ENCODE peak calls at places on chromosomes 2 and 18, in six cellular contexts. One of them, this sample, is unnamed.

GRCh38 chr2:95268208-95269035 is 5.8 kb upstream of the PROM2 start:
- DNase-seq in CD4-positive, CD25-positive, alpha-beta regulatory T cell: no peak
- DNase-seq in neuronal stem cell: no peak
- DNase-seq in tibial artery: no peak
- DNase-seq in tibial nerve: no peak
- DNase-seq in lower lobe of right lung: peak; percentile 23
- DNase-seq in this sample: no peak

GRCh38 chr2:71951067-71951436 is 196.6 kb downstream of the CYP26B1 start:
- DNase-seq in neuronal stem cell: no peak
- DNase-seq in CD4-positive, CD25-positive, alpha-beta regulatory T cell: no peak
- DNase-seq in tibial artery: no peak
- DNase-seq in lower lobe of right lung: no peak
- DNase-seq in tibial nerve: no peak
- DNase-seq in this sample: no peak

GRCh38 chr2:127208313-127208712 is 11.8 kb downstream of the CYP27C1 start:
- DNase-seq in tibial artery: no peak
- DNase-seq in neuronal stem cell: no peak
- DNase-seq in CD4-positive, CD25-positive, alpha-beta regulatory T cell: no peak
- DNase-seq in tibial nerve: no peak
- DNase-seq in lower lobe of right lung: no peak
- DNase-seq in this sample: no peak

GRCh38 chr2:28665041-28665704 is 86.5 kb upstream of the PPP1CB start:
- DNase-seq in CD4-positive, CD25-positive, alpha-beta regulatory T cell: no peak
- DNase-seq in tibial artery: peak; percentile 83
- DNase-seq in lower lobe of right lung: peak; percentile 60
- DNase-seq in tibial nerve: no peak
- DNase-seq in neuronal stem cell: no peak
- DNase-seq in this sample: peak; percentile 31

GRCh38 chr2:8685697-8686358 is 4.0 kb downstream of the ID2 start:
- DNase-seq in CD4-positive, CD25-positive, alpha-beta regulatory T cell: peak; percentile 73
- DNase-seq in tibial artery: peak; percentile 54
- DNase-seq in lower lobe of right lung: peak; percentile 81
- DNase-seq in neuronal stem cell: peak; percentile 77
- DNase-seq in tibial nerve: peak; percentile 31
- DNase-seq in this sample: peak; percentile 62

GRCh38 chr2:1550658-1551316 is 137.5 kb downstream of the TPO start:
- DNase-seq in CD4-positive, CD25-positive, alpha-beta regulatory T cell: peak; percentile 24
- DNase-seq in tibial artery: no peak
- DNase-seq in tibial nerve: no peak
- DNase-seq in lower lobe of right lung: peak; percentile 71
- DNase-seq in neuronal stem cell: peak; percentile 48
- DNase-seq in this sample: peak; percentile 31

GRCh38 chr18:45935591-45936335 is 31.4 kb downstream of the EPG5 start:
- DNase-seq in tibial artery: no peak
- DNase-seq in CD4-positive, CD25-positive, alpha-beta regulatory T cell: no peak
- DNase-seq in tibial nerve: no peak
- DNase-seq in neuronal stem cell: no peak
- DNase-seq in lower lobe of right lung: no peak
- DNase-seq in this sample: peak; percentile 3

GRCh38 chr2:46831869-46832265 is 83.7 kb downstream of the MCFD2 start:
- DNase-seq in tibial artery: no peak
- DNase-seq in CD4-positive, CD25-positive, alpha-beta regulatory T cell: no peak
- DNase-seq in neuronal stem cell: no peak
- DNase-seq in tibial nerve: no peak
- DNase-seq in lower lobe of right lung: no peak
- DNase-seq in this sample: no peak

GRCh38 chr2:57396364-57397098 is 650.1 kb upstream of the VRK2 start:
- DNase-seq in tibial nerve: no peak
- DNase-seq in lower lobe of right lung: no peak
- DNase-seq in CD4-positive, CD25-positive, alpha-beta regulatory T cell: no peak
- DNase-seq in tibial artery: no peak
- DNase-seq in neuronal stem cell: no peak
- DNase-seq in this sample: no peak

DNA sequence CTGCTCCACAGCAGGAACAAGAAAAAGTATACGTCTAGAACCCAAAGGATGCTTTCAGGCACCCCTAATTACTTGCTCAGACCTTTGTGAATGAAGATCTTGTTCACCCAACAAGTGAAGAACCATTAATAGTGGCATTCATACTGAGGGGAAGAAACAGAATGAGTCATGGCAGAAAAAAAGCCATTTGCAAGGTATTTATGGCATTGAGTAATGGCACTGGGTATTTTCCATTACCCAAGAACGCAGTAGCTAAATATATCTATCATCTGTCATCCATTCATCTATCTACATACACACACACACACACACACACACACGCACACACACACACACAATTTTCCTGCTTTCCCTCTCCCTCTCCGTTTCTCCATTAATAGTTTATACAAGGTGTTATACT is 56.4 kb upstream of the XIRP2 start:
- DNase-seq in neuronal stem cell: no peak
- DNase-seq in lower lobe of right lung: no peak
- DNase-seq in tibial nerve: no peak
- DNase-seq in tibial artery: no peak
- DNase-seq in CD4-positive, CD25-positive, alpha-beta regulatory T cell: no peak
- DNase-seq in this sample: no peak
- H3K27me3 ChIP-seq in neuronal stem cell: no peaks in the 10 kb centered on the region
- H3K27me3 ChIP-seq in lower lobe of right lung: no peaks in the 10 kb centered on the region
- H3K27me3 ChIP-seq in tibial nerve: no peaks in the 10 kb centered on the region
- H3K27me3 ChIP-seq in tibial artery: no peaks in the 10 kb centered on the region
- H3K27me3 ChIP-seq in CD4-positive, CD25-positive, alpha-beta regulatory T cell: no peaks in the 10 kb centered on the region
- H3K27me3 ChIP-seq in this sample: no peaks in the 10 kb centered on the region

GRCh38 chr2:186852508-186852907 is 3.5 kb upstream of the ZSWIM2 start:
- DNase-seq in neuronal stem cell: no peak
- DNase-seq in lower lobe of right lung: no peak
- DNase-seq in tibial artery: no peak
- DNase-seq in CD4-positive, CD25-positive, alpha-beta regulatory T cell: no peak
- DNase-seq in tibial nerve: no peak
- DNase-seq in this sample: no peak

GRCh38 chr2:186853871-186854435 is 5.0 kb upstream of the ZSWIM2 start:
- DNase-seq in tibial artery: no peak
- DNase-seq in lower lobe of right lung: no peak
- DNase-seq in tibial nerve: no peak
- DNase-seq in CD4-positive, CD25-positive, alpha-beta regulatory T cell: no peak
- DNase-seq in neuronal stem cell: no peak
- DNase-seq in this sample: no peak

GRCh38 chr2:186848873-186849578 is at the start of gene ZSWIM2:
- DNase-seq in CD4-positive, CD25-positive, alpha-beta regulatory T cell: peak; percentile 3
- DNase-seq in lower lobe of right lung: peak; percentile 69
- DNase-seq in tibial artery: peak; percentile 63
- DNase-seq in tibial nerve: peak; percentile 26
- DNase-seq in neuronal stem cell: peak; percentile 78
- DNase-seq in this sample: no peak
- H3K4me3 ChIP-seq in CD4-positive, CD25-positive, alpha-beta regulatory T cell: no peak within 1 kb of the TSS
- H3K4me3 ChIP-seq in lower lobe of right lung: peak within 1 kb of the TSS; percentile 53
- H3K4me3 ChIP-seq in tibial artery: peak within 1 kb of the TSS; percentile 60
- H3K4me3 ChIP-seq in tibial nerve: peak within 1 kb of the TSS; percentile 22
- H3K4me3 ChIP-seq in neuronal stem cell: peak within 1 kb of the TSS; percentile 63
- H3K4me3 ChIP-seq in this sample: no peak within 1 kb of the TSS

GRCh38 chr2:30031184-30031583 is 109.8 kb upstream of the ALK start:
- DNase-seq in neuronal stem cell: peak; percentile 45
- DNase-seq in tibial artery: no peak
- DNase-seq in tibial nerve: no peak
- DNase-seq in CD4-positive, CD25-positive, alpha-beta regulatory T cell: no peak
- DNase-seq in lower lobe of right lung: no peak
- DNase-seq in this sample: no peak

GRCh38 chr2:30030361-30030760 is 109.0 kb upstream of the ALK start:
- DNase-seq in tibial artery: no peak
- DNase-seq in neuronal stem cell: no peak
- DNase-seq in CD4-positive, CD25-positive, alpha-beta regulatory T cell: no peak
- DNase-seq in tibial nerve: no peak
- DNase-seq in lower lobe of right lung: no peak
- DNase-seq in this sample: no peak

GRCh38 chr2:30037016-30037415 is 109.8 kb upstream of the YPEL5 start:
- DNase-seq in neuronal stem cell: no peak
- DNase-seq in tibial nerve: no peak
- DNase-seq in CD4-positive, CD25-positive, alpha-beta regulatory T cell: no peak
- DNase-seq in tibial artery: no peak
- DNase-seq in lower lobe of right lung: no peak
- DNase-seq in this sample: no peak

GRCh38 chr2:30038419-30038818 is 108.4 kb upstream of the YPEL5 start:
- DNase-seq in CD4-positive, CD25-positive, alpha-beta regulatory T cell: no peak
- DNase-seq in lower lobe of right lung: no peak
- DNase-seq in tibial nerve: no peak
- DNase-seq in tibial artery: no peak
- DNase-seq in neuronal stem cell: no peak
- DNase-seq in this sample: no peak

DNA sequence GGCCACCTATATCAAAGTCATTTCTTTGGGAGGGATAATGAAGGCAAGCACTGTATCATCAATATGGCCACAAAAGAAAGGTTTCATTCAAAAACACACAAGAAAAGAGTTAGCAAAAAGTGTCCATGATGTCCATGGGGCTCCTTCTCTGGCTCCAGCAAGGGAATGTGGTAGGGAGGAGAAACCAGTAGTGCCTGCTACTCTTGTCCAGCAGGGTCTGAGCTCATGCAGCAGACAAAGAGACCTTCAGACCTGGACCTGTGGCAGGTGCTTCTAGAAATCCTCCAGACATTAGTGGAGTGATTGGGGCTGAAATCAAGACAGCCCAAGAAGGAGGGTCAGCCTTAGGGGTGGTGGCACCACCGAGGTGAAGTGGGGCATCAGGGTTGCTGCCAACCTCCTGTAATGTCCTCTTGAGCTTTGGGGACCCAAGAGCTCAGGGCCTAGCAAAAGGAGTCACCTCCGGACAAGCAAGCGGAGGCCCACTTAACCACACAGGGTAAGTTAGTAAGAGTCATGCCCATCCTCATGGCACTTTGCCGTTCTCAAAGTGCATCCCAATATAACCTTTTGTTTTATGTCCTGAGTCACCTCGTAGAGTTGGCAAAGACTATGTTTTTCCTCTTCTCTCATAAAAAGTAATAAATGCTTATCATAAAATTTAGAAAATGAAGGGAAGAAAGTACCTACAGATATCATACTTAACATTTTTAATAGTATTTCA is 112.6 kb upstream of the YPEL5 start:
- DNase-seq in neuronal stem cell: no peak
- DNase-seq in CD4-positive, CD25-positive, alpha-beta regulatory T cell: no peak
- DNase-seq in tibial nerve: no peak
- DNase-seq in lower lobe of right lung: no peak
- DNase-seq in tibial artery: no peak
- DNase-seq in this sample: no peak
- H3K27me3 ChIP-seq in neuronal stem cell: no peaks in the 10 kb centered on the region
- H3K27me3 ChIP-seq in CD4-positive, CD25-positive, alpha-beta regulatory T cell: peaks cover 2% of the 10 kb centered on the region
- H3K27me3 ChIP-seq in tibial nerve: no peaks in the 10 kb centered on the region
- H3K27me3 ChIP-seq in lower lobe of right lung: peaks cover 3% of the 10 kb centered on the region
- H3K27me3 ChIP-seq in tibial artery: no peaks in the 10 kb centered on the region
- H3K27me3 ChIP-seq in this sample: no peaks in the 10 kb centered on the region

GRCh38 chr2:3535794-3536681 is 16.7 kb upstream of the ADI1 start:
- DNase-seq in lower lobe of right lung: peak; percentile 59
- DNase-seq in tibial nerve: peak; percentile 49
- DNase-seq in neuronal stem cell: no peak
- DNase-seq in CD4-positive, CD25-positive, alpha-beta regulatory T cell: no peak
- DNase-seq in tibial artery: peak; percentile 71
- DNase-seq in this sample: peak; percentile 60
- H3K4me3 ChIP-seq in lower lobe of right lung: peak overlapping the region; percentile 48
- H3K4me3 ChIP-seq in tibial nerve: peak overlapping the region; percentile 30
- H3K4me3 ChIP-seq in neuronal stem cell: no peak overlapping the region
- H3K4me3 ChIP-seq in CD4-positive, CD25-positive, alpha-beta regulatory T cell: no peak overlapping the region
- H3K4me3 ChIP-seq in tibial artery: peak overlapping the region; percentile 56
- H3K4me3 ChIP-seq in this sample: no peak overlapping the region

GRCh38 chr2:36174920-36175319 is 180.7 kb upstream of the CRIM1 start:
- DNase-seq in lower lobe of right lung: no peak
- DNase-seq in neuronal stem cell: no peak
- DNase-seq in tibial nerve: no peak
- DNase-seq in tibial artery: no peak
- DNase-seq in CD4-positive, CD25-positive, alpha-beta regulatory T cell: no peak
- DNase-seq in this sample: no peak
- H3K27me3 ChIP-seq in lower lobe of right lung: no peaks in the 10 kb centered on the region
- H3K27me3 ChIP-seq in neuronal stem cell: peaks cover 34% of the 10 kb centered on the region
- H3K27me3 ChIP-seq in tibial nerve: no peaks in the 10 kb centered on the region
- H3K27me3 ChIP-seq in tibial artery: no peaks in the 10 kb centered on the region
- H3K27me3 ChIP-seq in CD4-positive, CD25-positive, alpha-beta regulatory T cell: no peaks in the 10 kb centered on the region
- H3K27me3 ChIP-seq in this sample: no peaks in the 10 kb centered on the region

This sample was measured in small intestine.